ENCODE peak calls at places on chromosomes 4 and X, in six cellular contexts. U is H1, D is IMR-90, T is neuronal stem cell, B is mesenchymal stem cell, N is H9. C is an unnamed sample. For H3K79me1, the result is how much of the 10 kb centered on the place peaks cover.

GRCh38 chr4:173170210-173170778 is 1.7 kb downstream of the GALNT7 start:
- DNase-seq in U (no peak), D (no peak), T (no peak), B (peak), N (no peak), C (no peak)

GRCh38 chr4:110516106-110516922 is 40.4 kb downstream of the ENPEP start:
- DNase-seq in U (peak), D (peak), T (peak), B (peak), N (peak), C (peak)

GRCh38 chr4:56301181-56302076 is 85.9 kb downstream of the AASDH start:
- DNase-seq in U (peak), D (peak), T (peak), B (peak), N (peak), C (peak)

GRCh38 chr4:104395219-104395618 is 99.5 kb downstream of the CXXC4 start:
- DNase-seq in U (no peak), D (no peak), T (no peak), B (peak), N (no peak), C (no peak)

GRCh38 chr4:101599620-101600019 is 190.9 kb upstream of the BANK1 start:
- DNase-seq in U (no peak), D (peak), T (no peak), B (peak), N (no peak), C (peak)

GRCh38 chrX:153909024-153909979 is 4.8 kb downstream of the AVPR2 start:
- DNase-seq in U (no peak), D (no peak), T (no peak), B (no peak), N (peak), C (no peak)

GRCh38 chr4:169250796-169251195 is 20.0 kb downstream of the SH3RF1 start:
- DNase-seq in U (no peak), D (no peak), T (no peak), B (no peak), N (no peak), C (no peak)

GRCh38 chr4:143184217-143184502 is 557 bp upstream of the USP38 start:
- DNase-seq in U (no peak), D (no peak), T (no peak), B (no peak), N (no peak), C (peak)

GRCh38 chr4:147617841-147618421 is 734 bp downstream of the TMEM184C start:
- DNase-seq in U (no peak), D (no peak), T (no peak), B (no peak), N (no peak), C (no peak)

GRCh38 chr4:140315032-140315826 is 58.2 kb upstream of the SCOC start:
- DNase-seq in U (no peak), D (peak), T (no peak), B (no peak), N (no peak), C (no peak)

GRCh38 chr4:156775803-156776202 is 195.8 kb downstream of the PDGFC start:
- DNase-seq in U (no peak), D (no peak), T (no peak), B (no peak), N (no peak), C (no peak)

GRCh38 chrX:3244203-3244743 is 102.2 kb downstream of the MXRA5 start:
- DNase-seq in U (no peak), D (peak), T (no peak), B (peak), N (no peak), C (no peak)

GRCh38 chrX:78950157-78950556 is 5.0 kb downstream of the P2RY10 start:
- DNase-seq in U (no peak), D (no peak), T (no peak), B (no peak), N (no peak), C (no peak)

GRCh38 chrX:96453139-96453538 is 231.5 kb upstream of the DIAPH2 start:
- DNase-seq in U (no peak), D (no peak), T (no peak), B (no peak), N (no peak), C (peak)

GRCh38 chrX:96183843-96184242 is 500.8 kb upstream of the DIAPH2 start:
- DNase-seq in U (no peak), D (peak), T (no peak), B (peak), N (no peak), C (no peak)

GRCh38 chr4:183256756-183257385 is 63.2 kb downstream of the CLDN22 start:
- DNase-seq in U (no peak), D (peak), T (peak), B (peak), N (peak), C (no peak)

GRCh38 chr4:72857216-72857615 is 212.3 kb downstream of the COX18 start:
- DNase-seq in U (no peak), D (no peak), T (no peak), B (no peak), N (no peak), C (no peak)

GRCh38 chrX:16589211-16589610 is 60.7 kb upstream of the S100G start:
- DNase-seq in U (no peak), D (peak), T (no peak), B (no peak), N (no peak), C (no peak)

GRCh38 chrX:150692296-150692695 is 900 bp upstream of the MTMR1 start:
- DNase-seq in U (no peak), D (no peak), T (no peak), B (no peak), N (no peak), C (no peak)

GRCh38 chr4:25367004-25367621 is 9.9 kb upstream of the ANAPC4 start:
- DNase-seq in U (no peak), D (peak), T (no peak), B (peak), N (no peak), C (no peak)

GRCh38 chr4:2762048-2762447 is 5.9 kb upstream of the TNIP2 start:
- DNase-seq in U (no peak), D (no peak), T (no peak), B (no peak), N (no peak), C (no peak)

GRCh38 chr4:74546020-74546419 is 101.1 kb downstream of the AREG start:
- DNase-seq in U (no peak), D (no peak), T (no peak), B (peak), N (no peak), C (peak)

GRCh38 chr4:70902577-70903281 is 560 bp downstream of the MOB1B start:
- DNase-seq in U (no peak), D (peak), T (peak), B (peak), N (no peak), C (no peak)

GRCh38 chr4:143438710-143439109 is 74.8 kb upstream of the SMARCA5 start:
- DNase-seq in U (no peak), D (no peak), T (no peak), B (no peak), N (no peak), C (no peak)

GRCh38 chr4:242121-242848 is 63.0 kb downstream of the ZNF732 start:
- DNase-seq in U (peak), D (peak), T (no peak), B (peak), N (peak), C (peak)

GRCh38 chr4:154049457-154050181 is 260.7 kb upstream of the SFRP2 start:
- DNase-seq in U (peak), D (no peak), T (no peak), B (peak), N (peak), C (peak)

GRCh38 chrX:12142661-12143060 is 4.4 kb downstream of the FRMPD4 start:
- DNase-seq in U (no peak), D (no peak), T (no peak), B (no peak), N (no peak), C (no peak)

GRCh38 chr4:119000400-119000799 is 111.7 kb downstream of the SYNPO2 start:
- DNase-seq in U (no peak), D (peak), T (no peak), B (no peak), N (no peak), C (no peak)

GRCh38 chr4:148790691-148791090 is 348.5 kb upstream of the NR3C2 start:
- DNase-seq in U (no peak), D (peak), T (no peak), B (no peak), N (no peak), C (peak)

GRCh38 chr4:120753854-120754253 is 168.7 kb downstream of the PRDM5 start:
- DNase-seq in U (no peak), D (no peak), T (peak), B (no peak), N (no peak), C (no peak)
- H3K79me1 ChIP-seq in U (under half), D (under half), T (under half), B (under half), N (under half), C (under half)

GRCh38 chr4:150289198-150289597 is 211.0 kb downstream of the DCLK2 start:
- DNase-seq in U (no peak), D (no peak), T (no peak), B (no peak), N (no peak), C (no peak)
- H3K14ac ChIP-seq in U (no peak), D (no peak), T (no peak), B (no peak), N (no peak), C (no peak)

GRCh38 chr4:48227662-48228061 is 42.0 kb downstream of the TEC start:
- DNase-seq in U (no peak), D (no peak), T (no peak), B (no peak), N (no peak), C (no peak)

GRCh38 chr4:48225368-48226141 is 44.1 kb downstream of the TEC start:
- DNase-seq in U (no peak), D (no peak), T (no peak), B (no peak), N (peak), C (peak)

GRCh38 chr4:48223633-48224295 is 45.9 kb downstream of the TEC start:
- DNase-seq in U (no peak), D (peak), T (no peak), B (peak), N (no peak), C (no peak)

GRCh38 chr4:48228887-48229462 is 40.7 kb downstream of the TEC start:
- DNase-seq in U (no peak), D (peak), T (no peak), B (no peak), N (no peak), C (peak)

GRCh38 chr4:48226199-48226598 is 43.4 kb downstream of the TEC start:
- DNase-seq in U (no peak), D (no peak), T (no peak), B (no peak), N (no peak), C (no peak)
- H3K79me1 ChIP-seq in U (under half), D (under half), T (under half), B (under half), N (under half), C (under half)

DNA sequence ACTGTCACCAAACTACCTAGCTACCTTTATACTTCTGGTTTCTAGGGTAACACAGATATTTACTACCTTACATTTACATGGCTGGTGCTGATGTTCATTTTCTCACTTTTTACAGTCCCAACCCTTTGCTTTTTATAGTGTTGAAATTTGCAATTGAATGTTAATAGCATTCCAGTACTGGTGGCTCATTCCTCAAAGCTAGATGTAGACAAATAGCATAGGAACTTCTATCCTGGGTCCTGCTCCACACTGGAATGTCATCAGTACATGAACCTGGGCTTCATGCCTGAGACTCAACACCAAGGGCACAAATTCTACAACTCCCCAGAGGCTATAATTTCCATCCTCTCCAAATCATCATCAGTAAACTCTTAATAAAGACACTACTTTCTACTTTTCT is 10.3 kb upstream of the TRMT2B start:
- DNase-seq in U (no peak), D (peak), T (no peak), B (no peak), N (no peak), C (no peak)
- H3K14ac ChIP-seq in U (no peak), D (no peak), T (no peak), B (no peak), N (no peak), C (no peak)

DNA sequence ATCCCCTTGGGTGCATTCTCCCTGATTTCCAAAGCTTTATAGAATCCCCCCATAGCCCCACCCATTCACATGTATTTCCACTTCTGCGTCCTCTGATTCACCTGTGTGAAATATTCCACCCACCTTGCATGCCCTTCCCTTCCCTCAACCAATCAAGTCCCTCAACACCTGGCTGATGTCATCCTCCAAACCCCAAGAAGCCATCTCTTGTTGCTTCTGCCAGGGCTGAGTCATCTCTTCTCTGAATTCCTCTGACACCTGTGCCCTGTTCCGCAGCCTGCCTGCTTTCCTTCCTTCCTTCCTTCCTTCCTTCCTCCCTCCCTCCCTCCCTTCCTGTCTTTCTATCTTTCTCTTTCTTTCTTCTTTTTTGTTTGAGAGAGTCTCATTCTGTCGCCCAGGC is 9.9 kb downstream of the CRMP1 start:
- DNase-seq in U (no peak), D (no peak), T (no peak), B (no peak), N (no peak), C (no peak)
- H3K79me1 ChIP-seq in U (under half), D (under half), T (under half), B (under half), N (under half), C (under half)

GRCh38 chrX:43815209-43815608 is 67.0 kb downstream of the MAOB start:
- DNase-seq in U (no peak), D (no peak), T (no peak), B (no peak), N (no peak), C (no peak)
- H3K14ac ChIP-seq in U (no peak), D (no peak), T (no peak), B (no peak), N (no peak), C (no peak)

GRCh38 chr4:81213671-81214070 is 1.4 kb downstream of the PRKG2 start:
- DNase-seq in U (no peak), D (no peak), T (no peak), B (no peak), N (no peak), C (no peak)

GRCh38 chr4:81214518-81215218 is 354 bp downstream of the PRKG2 start:
- DNase-seq in U (no peak), D (peak), T (peak), B (peak), N (peak), C (peak)

GRCh38 chr4:81215219-81215892 is at the start of gene PRKG2:
- DNase-seq in U (no peak), D (no peak), T (peak), B (no peak), N (peak), C (peak)

GRCh38 chr4:81214144-81214517 is 891 bp downstream of the PRKG2 start:
- DNase-seq in U (no peak), D (no peak), T (peak), B (no peak), N (no peak), C (no peak)

DNA sequence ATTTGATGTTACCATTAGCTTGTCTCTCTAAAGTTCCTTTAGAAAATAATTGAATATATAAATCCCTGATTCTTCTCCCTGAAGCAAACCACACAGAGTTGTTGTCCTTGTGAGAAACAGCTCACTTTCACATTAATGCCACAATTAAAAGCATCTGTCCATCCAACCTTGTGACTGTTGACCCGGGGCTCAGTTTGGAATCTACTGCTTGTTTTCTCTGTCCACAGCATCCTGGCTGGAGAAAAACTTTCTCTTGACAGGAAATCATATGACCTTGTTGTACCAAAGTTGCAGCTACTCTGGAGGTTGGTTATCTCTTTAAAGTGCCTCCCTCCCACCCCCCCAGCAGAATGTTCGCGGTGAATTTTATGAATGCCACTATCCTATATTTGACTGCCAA is 3.1 kb downstream of the PRKG2 start:
- DNase-seq in U (no peak), D (no peak), T (no peak), B (no peak), N (no peak), C (no peak)
- H3K79me1 ChIP-seq in U (under half), D (under half), T (under half), B (under half), N (under half), C (under half)

GRCh38 chr4:8085491-8086479 is 72.8 kb downstream of the ABLIM2 start:
- DNase-seq in U (no peak), D (no peak), T (no peak), B (no peak), N (peak), C (no peak)
- H3K14ac ChIP-seq in U (no peak), D (no peak), T (peak), B (no peak), N (no peak), C (no peak)

C was measured in trophoblast cell.